ENCODE peak calls at places on chromosome 6, in nine cellular contexts. T is amniotic stem cell; B is NCI-H1417 treated with DMSO at 0.1 percent for 48 hours; E is ovary; G is stimulated activated CD4-positive, alpha-beta T cell treated with anti-CD3 and anti-CD28 coated beads, Interleukin-2, amount 100 ng/mL, for 48 hours; O is NCI-H1105 treated with DMSO at 0.1 percent for 48 hours; D is activated T-helper 1 cell treated with anti-CD3 and anti-CD28 coated beads, Interleukin-12 subunit alpha, Interleukin-12 subunit beta, Interleukin-2, Interleukin-4 antibody, amounts not matched to agents 30 ng/mL and 10 ng/mL and 1 ng/mL, durations not matched to agents 14 hours and 24 hours and 36 hours; R is tibial artery; P is RWPE1. K is an unnamed sample.

GRCh38 chr6:19945843-19946358 is 108.7 kb downstream of the ID4 start:
- DNase-seq in T (no peak), R (no peak), O (no peak), D (no peak), B (no peak), P (no peak), E (no peak), G (no peak), K (no peak)

GRCh38 chr6:96532399-96532798 is 10.8 kb downstream of the UFL1 start:
- DNase-seq in P (no peak), D (no peak), B (no peak), T (no peak), R (no peak), O (no peak), G (no peak), E (no peak), K (no peak)

GRCh38 chr6:104630522-104630921 is 229.2 kb downstream of the HACE1 start:
- DNase-seq in R (no peak), T (no peak), E (no peak), G (no peak), P (no peak), B (no peak), D (no peak), O (no peak), K (no peak)

GRCh38 chr6:74066168-74066871 is 370.3 kb downstream of the CD109 start:
- DNase-seq in P (peak; percentile 21), B (no peak), E (no peak), D (no peak), O (no peak), G (no peak), T (no peak), R (no peak), K (no peak)

GRCh38 chr6:111813247-111814162 is 59.7 kb downstream of the FYN start:
- DNase-seq in G (no peak), D (no peak), T (no peak), E (no peak), O (no peak), R (no peak), B (no peak), P (no peak), K (no peak)

GRCh38 chr6:158620963-158621693 is 23.4 kb downstream of the DYNLT1 start:
- DNase-seq in P (no peak), B (no peak), E (no peak), G (no peak), D (no peak), R (no peak), O (no peak), T (no peak), K (no peak)

GRCh38 chr6:128204621-128205020 is 303.8 kb upstream of the THEMIS start:
- DNase-seq in O (no peak), P (no peak), T (no peak), B (no peak), G (no peak), D (no peak), E (no peak), R (no peak), K (no peak)

GRCh38 chr6:53922571-53922981 is 127.8 kb downstream of the LRRC1 start:
- DNase-seq in T (no peak), E (no peak), O (no peak), D (no peak), P (no peak), R (no peak), B (no peak), G (no peak), K (no peak)

GRCh38 chr6:75930954-75931689 is 141.3 kb downstream of the IMPG1 start:
- DNase-seq in D (no peak), E (no peak), T (no peak), B (no peak), P (no peak), O (no peak), G (no peak), R (peak; percentile 24), K (no peak)

GRCh38 chr6:13769034-13769654 is 45.2 kb downstream of the MCUR1 start:
- DNase-seq in G (no peak), T (no peak), D (no peak), O (no peak), B (no peak), R (no peak), E (no peak), P (no peak), K (no peak)

K was measured in effector CD4-positive, alpha-beta T cell.